ENCODE peak calls at places on chromosomes 16 and 17, in nine cellular contexts. R, B, F, D, K, O, V, Z and A are unnamed samples.
A peak's percentile ranks its signal among the peaks of the same experiment; 100 is the strongest.

GRCh38 chr17:74243013-74243755 is 29.8 kb downstream of the TTYH2 start:
- DNase-seq in R (no peak), K (peak; percentile 39), D (no peak), O (no peak), Z (peak; percentile 85), B (no peak), V (no peak), F (no peak), A (no peak)

GRCh38 chr16:55057866-55058265 is 127.2 kb downstream of the IRX5 start:
- DNase-seq in R (no peak), V (no peak), Z (no peak), B (no peak), O (no peak), D (no peak), K (no peak), F (no peak), A (no peak)

GRCh38 chr16:29318037-29318436 is 88.5 kb downstream of the NPIPB11 start:
- DNase-seq in F (no peak), O (no peak), B (no peak), R (no peak), V (no peak), Z (no peak), D (peak; percentile 6), K (no peak), A (no peak)

GRCh38 chr17:2023692-2024571 is 1.2 kb downstream of the RTN4RL1 start:
- DNase-seq in R (no peak), D (peak; percentile 75), F (no peak), V (peak; percentile 93), Z (no peak), K (peak; percentile 77), B (peak; percentile 82), O (peak; percentile 54), A (peak; percentile 40)

GRCh38 chr17:75830168-75831031 is 13.8 kb downstream of the UNC13D start:
- DNase-seq in D (no peak), B (no peak), V (peak; percentile 44), F (peak; percentile 83), R (no peak), Z (no peak), O (no peak), K (no peak), A (no peak)

GRCh38 chr17:49964539-49965521 is 4.2 kb upstream of the DLX4 start:
- DNase-seq in B (no peak), V (no peak), F (no peak), D (no peak), Z (no peak), K (no peak), R (no peak), O (no peak), A (no peak)

GRCh38 chr16:48720266-48720665 is 110.3 kb upstream of the N4BP1 start:
- DNase-seq in R (no peak), O (no peak), B (no peak), D (no peak), K (no peak), Z (no peak), F (no peak), V (peak; percentile 67), A (no peak)

GRCh38 chr17:74959826-74960738 is 12.5 kb downstream of the HID1 start:
- DNase-seq in V (no peak), Z (no peak), K (no peak), F (no peak), O (no peak), R (no peak), B (no peak), D (no peak), A (no peak)

GRCh38 chr16:69276143-69277115 is 34.7 kb upstream of the VPS4A start:
- DNase-seq in V (no peak), K (peak; percentile 30), D (no peak), B (peak; percentile 72), Z (peak; percentile 72), R (no peak), O (peak; percentile 71), F (no peak), A (no peak)

GRCh38 chr16:53948734-53949430 is 244.9 kb downstream of the FTO start:
- DNase-seq in D (no peak), V (no peak), R (no peak), O (no peak), Z (no peak), K (no peak), B (no peak), F (no peak), A (no peak)

GRCh38 chr17:19254651-19255050 is 17.5 kb downstream of the EPN2 start:
- DNase-seq in B (no peak), R (no peak), O (no peak), K (no peak), Z (no peak), V (no peak), F (no peak), D (no peak), A (no peak)

GRCh38 chr16:72371307-72372081 is 199.5 kb upstream of the PMFBP1 start:
- DNase-seq in R (no peak), F (no peak), V (peak; percentile 56), B (no peak), D (peak; percentile 41), Z (no peak), O (no peak), K (no peak), A (no peak)

GRCh38 chr17:82219083-82219482 is 6.4 kb upstream of the CCDC57 start:
- DNase-seq in Z (no peak), O (no peak), K (no peak), V (no peak), B (no peak), F (no peak), R (no peak), D (no peak), A (no peak)

GRCh38 chr17:82217120-82217529 is 4.5 kb upstream of the CCDC57 start:
- DNase-seq in R (no peak), Z (no peak), B (peak; percentile 82), F (peak; percentile 60), V (no peak), D (no peak), K (peak; percentile 56), O (no peak), A (no peak)

GRCh38 chr17:82218349-82219075 is 5.9 kb upstream of the CCDC57 start:
- DNase-seq in D (no peak), F (no peak), Z (no peak), B (peak; percentile 52), V (no peak), O (no peak), R (no peak), K (no peak), A (no peak)

GRCh38 chr17:82216301-82217119 is 3.9 kb upstream of the CCDC57 start:
- DNase-seq in F (peak; percentile 87), B (peak; percentile 95), V (no peak), K (peak; percentile 92), R (peak; percentile 63), D (no peak), Z (peak; percentile 82), O (peak; percentile 32), A (peak; percentile 43)

DNA sequence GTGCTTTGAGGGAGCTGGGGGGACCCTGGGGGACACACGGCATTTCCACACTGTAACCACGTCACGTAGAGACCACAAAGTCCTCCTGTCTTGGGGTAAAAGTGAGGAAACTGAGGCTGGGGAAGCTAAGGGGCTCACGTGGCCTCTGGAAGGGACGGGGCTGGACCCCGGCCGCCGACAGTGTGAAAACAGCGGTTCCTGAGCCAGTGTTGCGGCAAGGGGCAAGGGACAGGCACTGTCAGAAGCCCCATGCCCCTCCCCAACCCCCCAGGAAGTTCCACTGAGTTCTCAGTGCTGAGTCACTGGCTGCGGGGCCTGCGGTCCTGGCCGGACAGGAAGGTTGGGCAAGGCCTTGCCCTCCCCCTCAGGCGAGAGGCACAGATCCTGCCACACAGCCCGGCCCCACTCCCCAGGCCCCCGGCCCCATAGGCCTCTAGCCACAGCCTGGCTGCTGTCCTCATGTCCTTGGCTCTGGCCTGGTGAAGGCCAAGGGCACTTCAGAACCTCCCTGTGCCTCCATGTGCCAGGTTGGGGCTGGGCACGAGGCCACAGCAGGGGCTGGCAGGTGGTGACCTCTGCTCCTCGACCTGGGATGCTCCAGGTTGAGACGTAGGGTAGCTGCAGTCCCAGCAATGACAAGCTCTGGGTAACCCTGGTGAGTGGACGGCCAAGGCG is 5.0 kb upstream of the CCDC57 start:
- DNase-seq in F (peak; percentile 66), O (no peak), B (peak; percentile 94), V (no peak), K (peak; percentile 90), R (no peak), D (no peak), Z (peak; percentile 78), A (no peak)
- H3K9me3 ChIP-seq in F (no peaks in the 10 kb centered on the region), O (no peaks in the 10 kb centered on the region), B (no peaks in the 10 kb centered on the region), V (no peaks in the 10 kb centered on the region), K (no peaks in the 10 kb centered on the region), R (no peaks in the 10 kb centered on the region), D (no peaks in the 10 kb centered on the region), Z (no peaks in the 10 kb centered on the region), A (no peaks in the 10 kb centered on the region)

DNA sequence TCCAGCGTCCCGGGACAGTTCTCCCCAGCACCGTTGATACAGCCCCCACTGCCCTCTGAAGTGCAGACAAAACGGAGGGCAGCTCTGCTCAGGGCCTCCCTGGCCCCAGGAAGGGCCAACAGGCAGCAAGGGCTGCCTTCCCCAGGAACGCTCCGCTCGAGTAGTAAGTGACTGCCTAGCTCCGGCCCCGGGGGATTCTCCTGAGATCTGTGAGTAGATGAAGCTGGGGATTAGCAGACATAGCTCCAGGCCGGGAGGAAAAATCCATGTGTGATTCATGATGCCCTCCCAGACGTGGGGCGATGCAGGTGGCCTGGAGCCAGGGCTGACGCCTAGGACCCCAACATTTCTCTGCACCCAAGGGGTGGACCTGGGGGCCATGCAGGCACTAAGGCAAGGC is 85.3 kb downstream of the ENGASE start:
- DNase-seq in K (no peak), O (no peak), B (no peak), V (no peak), D (no peak), Z (no peak), R (no peak), F (no peak), A (no peak)
- H3K4me3 ChIP-seq in K (no peak overlapping the region), O (no peak overlapping the region), B (no peak overlapping the region), V (no peak overlapping the region), D (no peak overlapping the region), Z (no peak overlapping the region), R (no peak overlapping the region), F (no peak overlapping the region), A (no peak overlapping the region)

DNA sequence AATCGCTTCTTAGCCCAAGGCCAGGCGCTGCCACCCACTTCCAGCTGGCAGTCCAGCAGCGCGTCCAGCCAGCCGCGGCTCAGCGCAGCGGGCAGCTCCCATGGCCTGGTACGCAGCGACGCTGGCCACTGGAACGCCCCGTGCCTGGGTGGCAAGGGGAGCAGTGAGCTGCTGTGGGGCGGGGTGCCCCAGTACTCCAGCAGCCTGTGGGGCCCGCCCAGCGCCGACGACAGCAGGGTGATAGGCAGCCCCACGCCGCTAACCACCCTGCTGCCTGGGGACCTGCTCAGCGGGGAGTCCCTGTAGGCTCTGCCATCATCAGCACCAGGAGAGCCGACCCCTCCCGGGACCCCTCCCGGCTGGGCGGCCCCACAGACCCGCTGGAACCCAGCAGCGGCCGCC is 24.0 kb downstream of the TMC6 start:
- DNase-seq in F (no peak), Z (no peak), R (no peak), D (no peak), V (no peak), O (no peak), B (peak; percentile 34), K (no peak), A (no peak)
- H3K36me3 ChIP-seq in F (no peaks in the 10 kb centered on the region), Z (peaks cover 86% of the 10 kb centered on the region), R (peaks cover 6% of the 10 kb centered on the region), D (peaks cover 7% of the 10 kb centered on the region), V (peaks cover 91% of the 10 kb centered on the region), O (no peaks in the 10 kb centered on the region), B (peaks cover 10% of the 10 kb centered on the region), K (peaks cover 60% of the 10 kb centered on the region), A (peaks cover 46% of the 10 kb centered on the region)

DNA sequence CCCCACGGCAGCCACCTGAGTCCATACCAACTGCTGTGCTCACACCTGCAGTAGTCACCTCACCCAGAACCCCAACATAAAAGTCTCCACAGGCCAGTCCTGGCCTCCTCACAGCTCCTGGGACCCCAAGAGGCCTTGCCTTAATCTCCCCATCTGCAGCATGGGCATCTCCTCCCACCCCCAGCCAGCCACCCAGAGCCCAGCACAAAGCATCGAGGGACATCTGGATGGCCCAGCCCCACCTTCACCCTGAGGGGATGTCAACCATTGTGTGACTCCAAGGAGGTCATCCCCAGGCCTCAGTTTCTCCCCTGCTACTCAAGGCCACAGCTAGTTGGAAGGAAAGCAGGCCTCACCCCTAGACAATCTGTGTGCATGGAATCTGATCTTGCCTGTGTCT is 1775.3 kb downstream of the TP53TG3F start:
- DNase-seq in F (no peak), Z (no peak), R (no peak), V (no peak), O (no peak), K (no peak), B (no peak), D (no peak), A (no peak)
- H3K9me3 ChIP-seq in F (peaks cover 67% of the 10 kb centered on the region), Z (no peaks in the 10 kb centered on the region), R (no peaks in the 10 kb centered on the region), V (peaks cover 48% of the 10 kb centered on the region), O (no peaks in the 10 kb centered on the region), K (no peaks in the 10 kb centered on the region), B (peaks cover 2% of the 10 kb centered on the region), D (no peaks in the 10 kb centered on the region), A (peaks cover 6% of the 10 kb centered on the region)